ENCODE peak calls at places on chromosomes 6 and 20, in eight cellular contexts. V, S, G, K, W, A, X and O are unnamed samples.
A peak's percentile ranks its signal among the peaks of the same experiment; 100 is the strongest.

GRCh38 chr6:14380421-14380820 is 262.8 kb downstream of the CD83 start:
- DNase-seq in W (no peak), V (no peak), A (no peak), S (no peak), K (no peak), G (no peak), X (no peak), O (no peak)

GRCh38 chr20:53124803-53125202 is 152.6 kb downstream of the TSHZ2 start:
- DNase-seq in W (no peak), X (no peak), G (no peak), A (no peak), S (no peak), V (no peak), K (no peak), O (no peak)

GRCh38 chr20:62956387-62957135 is 4.1 kb downstream of the SLC17A9 start:
- DNase-seq in S (no peak), K (no peak), V (no peak), A (no peak), W (no peak), G (no peak), X (no peak), O (no peak)

GRCh38 chr6:68039641-68040311 is 595.3 kb upstream of the ADGRB3 start:
- DNase-seq in W (no peak), A (no peak), V (no peak), X (no peak), K (no peak), G (no peak), S (no peak), O (no peak)

GRCh38 chr6:41529049-41529448 is 17.1 kb upstream of the FOXP4 start:
- DNase-seq in G (no peak), S (no peak), X (no peak), W (no peak), K (no peak), V (no peak), A (no peak), O (no peak)

GRCh38 chr20:31516166-31516565 is 1.9 kb downstream of the HM13 start:
- DNase-seq in V (no peak), W (no peak), K (no peak), A (no peak), G (no peak), S (no peak), X (no peak), O (no peak)

GRCh38 chr6:136782021-136782770 is 10.1 kb downstream of the MAP3K5 start:
- DNase-seq in K (no peak), X (no peak), W (peak; percentile 68), S (no peak), V (no peak), A (no peak), G (no peak), O (no peak)

GRCh38 chr20:45857836-45858250 is 429 bp downstream of the ZSWIM3 start:
- DNase-seq in S (no peak), W (no peak), K (peak; percentile 65), X (no peak), A (peak; percentile 38), V (peak; percentile 64), G (no peak), O (peak; percentile 51)

GRCh38 chr20:55166063-55166462 is 690.7 kb downstream of the DOK5 start:
- DNase-seq in G (peak; percentile 96), V (no peak), W (no peak), K (no peak), A (no peak), S (no peak), X (no peak), O (no peak)

GRCh38 chr6:45423901-45424627 is 46.3 kb upstream of the SUPT3H start:
- DNase-seq in W (peak; percentile 14), G (no peak), K (peak; percentile 45), S (peak; percentile 68), X (no peak), A (no peak), V (no peak), O (peak; percentile 36)

GRCh38 chr20:20765696-20766095 is 53.3 kb upstream of the RALGAPA2 start:
- DNase-seq in W (no peak), V (no peak), S (no peak), K (no peak), G (no peak), A (no peak), X (no peak), O (no peak)

GRCh38 chr20:2217857-2218529 is 77.8 kb upstream of the TGM3 start:
- DNase-seq in V (no peak), S (no peak), W (no peak), G (no peak), A (no peak), K (peak; percentile 45), X (no peak), O (no peak)

GRCh38 chr20:38790210-38791053 is 15.1 kb upstream of the PPP1R16B start:
- DNase-seq in S (no peak), W (peak; percentile 77), A (no peak), G (peak; percentile 73), V (no peak), X (no peak), K (peak; percentile 60), O (no peak)

GRCh38 chr6:15970517-15970916 is 158.4 kb upstream of the MYLIP start:
- DNase-seq in A (no peak), W (no peak), X (no peak), V (no peak), G (no peak), K (no peak), S (no peak), O (no peak)

GRCh38 chr6:85747654-85748053 is 105.0 kb upstream of the SYNCRIP start:
- DNase-seq in K (no peak), A (no peak), W (no peak), S (no peak), V (no peak), G (no peak), X (no peak), O (no peak)

GRCh38 chr20:11995750-11996567 is 78.3 kb downstream of the BTBD3 start:
- DNase-seq in V (no peak), W (peak; percentile 89), X (no peak), S (no peak), G (peak; percentile 30), A (no peak), K (no peak), O (no peak)

GRCh38 chr6:45548657-45549515 is 171.2 kb upstream of the SUPT3H start:
- DNase-seq in V (no peak), W (no peak), K (no peak), G (no peak), A (no peak), S (no peak), X (no peak), O (peak; percentile 11)

GRCh38 chr6:131443514-131443913 is 129.5 kb upstream of the ARG1 start:
- DNase-seq in W (no peak), X (no peak), G (no peak), S (no peak), V (peak; percentile 52), K (peak; percentile 56), A (no peak), O (peak; percentile 40)

GRCh38 chr6:10695086-10695657 is 400 bp downstream of the PAK1IP1 start:
- DNase-seq in K (no peak), S (no peak), X (no peak), V (no peak), W (no peak), A (no peak), G (no peak), O (no peak)

GRCh38 chr20:10501377-10501776 is 66.3 kb downstream of the SLX4IP start:
- DNase-seq in W (peak; percentile 56), S (no peak), X (no peak), K (no peak), A (no peak), G (no peak), V (peak; percentile 38), O (peak; percentile 15)

GRCh38 chr20:10714236-10714975 is 40.6 kb upstream of the JAG1 start:
- DNase-seq in G (no peak), A (no peak), V (no peak), K (no peak), S (no peak), X (no peak), W (peak; percentile 29), O (no peak)

GRCh38 chr6:163866192-163866591 is 451.7 kb downstream of the QKI start:
- DNase-seq in S (no peak), W (no peak), V (no peak), X (no peak), G (no peak), K (no peak), A (no peak), O (no peak)

GRCh38 chr6:54238407-54238806 is 69.8 kb upstream of the TINAG start:
- DNase-seq in G (no peak), K (no peak), V (no peak), W (no peak), A (no peak), S (no peak), X (no peak), O (no peak)

GRCh38 chr20:5663396-5663795 is 86.8 kb upstream of the SHLD1 start:
- DNase-seq in A (no peak), K (no peak), V (no peak), S (peak; percentile 1), G (no peak), X (no peak), W (no peak), O (no peak)

GRCh38 chr6:73343164-73343563 is 10.9 kb downstream of the DPPA5 start:
- DNase-seq in W (no peak), V (no peak), G (no peak), K (no peak), A (no peak), X (no peak), S (no peak), O (no peak)

GRCh38 chr20:47317127-47317895 is 39.2 kb downstream of the ZMYND8 start:
- DNase-seq in V (peak; percentile 62), G (peak; percentile 39), W (peak; percentile 100), A (peak; percentile 55), S (peak; percentile 94), K (peak; percentile 78), X (peak; percentile 91), O (peak; percentile 65)

GRCh38 chr6:137657351-137657911 is 163.2 kb upstream of the OLIG3 start:
- DNase-seq in S (no peak), A (peak; percentile 34), W (peak; percentile 20), G (peak; percentile 18), K (peak; percentile 56), V (peak; percentile 27), X (no peak), O (no peak)

GRCh38 chr6:161440299-161440698 is 166.4 kb upstream of the AGPAT4 start:
- DNase-seq in W (no peak), V (no peak), S (no peak), K (no peak), G (no peak), X (no peak), A (no peak), O (no peak)

GRCh38 chr6:80197474-80197873 is 91.0 kb downstream of the BCKDHB start:
- DNase-seq in K (no peak), S (no peak), A (no peak), W (peak; percentile 25), V (no peak), G (no peak), X (no peak), O (no peak)

GRCh38 chr6:93859964-93860363 is 440.6 kb upstream of the EPHA7 start:
- DNase-seq in V (no peak), K (no peak), S (no peak), W (no peak), A (no peak), X (no peak), G (no peak), O (no peak)

GRCh38 chr6:116536216-116536621 is 9.3 kb downstream of the TRAPPC3L start:
- DNase-seq in V (no peak), K (no peak), S (no peak), X (no peak), G (peak; percentile 73), W (peak; percentile 89), A (no peak), O (no peak)

GRCh38 chr20:3135507-3136070 is 24.1 kb downstream of the FASTKD5 start:
- DNase-seq in G (peak; percentile 36), W (peak; percentile 24), A (no peak), K (peak; percentile 25), V (no peak), X (no peak), S (no peak), O (no peak)